ENCODE peak calls at places on chromosomes 6 and 20, in six cellular contexts. P is DMS79; O is Right ventricle myocardium superior; T is activated naive CD8-positive, alpha-beta T cell treated with anti-CD3 and anti-CD28 coated beads for 36 hours; A is RCC 7860; R is pulmonary artery endothelial cell. W is an unnamed sample.

GRCh38 chr6:44453146-44453545 is 65.6 kb downstream of the CDC5L start:
- DNase-seq in T (no peak), R (no peak), O (no peak), P (no peak), A (no peak), W (no peak)

GRCh38 chr20:48298851-48299484 is 513.7 kb upstream of the SULF2 start:
- DNase-seq in A (peak), P (peak), R (peak), T (no peak), O (no peak), W (no peak)

GRCh38 chr20:17857639-17858449 is 110.8 kb downstream of the SNX5 start:
- DNase-seq in O (no peak), A (no peak), T (no peak), R (no peak), P (no peak), W (no peak)

GRCh38 chr6:116244284-116244683 is 9.6 kb downstream of the TSPYL4 start:
- DNase-seq in R (no peak), O (no peak), P (no peak), A (no peak), T (no peak), W (no peak)

GRCh38 chr6:169866668-169867521 is 115.5 kb downstream of the ERMARD start:
- DNase-seq in T (no peak), P (no peak), O (peak), A (no peak), R (no peak), W (no peak)

GRCh38 chr6:156773935-156774871 is 3.0 kb upstream of the ARID1B start:
- DNase-seq in P (no peak), A (no peak), R (no peak), O (no peak), T (no peak), W (no peak)

GRCh38 chr6:33199687-33200233 is 705 bp downstream of the RXRB start:
- DNase-seq in A (peak), R (no peak), T (peak), P (peak), O (peak), W (peak)

GRCh38 chr6:73983367-73983766 is 287.4 kb downstream of the CD109 start:
- DNase-seq in O (no peak), R (no peak), T (no peak), P (no peak), A (no peak), W (no peak)

GRCh38 chr6:132937466-132937906 is 123.1 kb downstream of the RPS12 start:
- DNase-seq in T (peak), R (no peak), A (peak), P (no peak), O (no peak), W (peak)

GRCh38 chr6:22113046-22113766 is 183.6 kb downstream of the PRL start:
- DNase-seq in A (peak), T (no peak), R (peak), O (no peak), P (no peak), W (peak)

GRCh38 chr6:53741417-53741816 is 53.4 kb upstream of the LRRC1 start:
- DNase-seq in R (no peak), A (no peak), P (no peak), O (no peak), T (peak), W (peak)

GRCh38 chr6:126285871-126286270 is 54.0 kb upstream of the CENPW start:
- DNase-seq in T (no peak), A (no peak), R (no peak), O (no peak), P (no peak), W (no peak)

GRCh38 chr6:73655341-73655917 is 1.6 kb upstream of the SLC17A5 start:
- DNase-seq in T (no peak), R (no peak), O (no peak), A (no peak), P (no peak), W (no peak)

W was measured in left cardiac atrium.